ENCODE peak calls at places on chromosomes 2 and 18, in four cellular contexts. V, B, O and M are unnamed samples.

GRCh38 chr2:163266772-163267171 is 428.2 kb upstream of the KCNH7 start:
- DNase-seq in O (no peak), B (no peak), V (peak; percentile 48), M (peak; percentile 85)

GRCh38 chr2:10620481-10620880 is 69.3 kb downstream of the NOL10 start:
- DNase-seq in B (no peak), V (no peak), O (no peak), M (peak; percentile 16)

GRCh38 chr18:24935008-24935407 is 417.0 kb downstream of the ZNF521 start:
- DNase-seq in B (no peak), O (no peak), V (no peak), M (no peak)

GRCh38 chr2:37219046-37219445 is 12.3 kb downstream of the CEBPZ start:
- DNase-seq in O (no peak), B (no peak), V (peak; percentile 41), M (peak; percentile 86)

GRCh38 chr2:236742936-236743622 is 173.5 kb downstream of the ACKR3 start:
- DNase-seq in B (no peak), V (no peak), O (no peak), M (no peak)

GRCh38 chr2:146388757-146389156 is 1456.1 kb upstream of the ACVR2A start:
- DNase-seq in V (no peak), O (no peak), B (no peak), M (no peak)

GRCh38 chr18:62957885-62958472 is 242.6 kb downstream of the PHLPP1 start:
- DNase-seq in V (no peak), B (peak; percentile 30), O (peak; percentile 44), M (no peak)

GRCh38 chr2:206477296-206477695 is 34.0 kb downstream of the ADAM23 start:
- DNase-seq in B (no peak), V (peak; percentile 14), O (no peak), M (no peak)

GRCh38 chr2:49834433-49834832 is 680.1 kb upstream of the FSHR start:
- DNase-seq in O (no peak), B (no peak), V (no peak), M (no peak)

GRCh38 chr2:212548459-212548815 is 9.8 kb upstream of the ERBB4 start:
- DNase-seq in B (no peak), V (no peak), O (no peak), M (no peak)

GRCh38 chr2:60958361-60958760 is 59.2 kb upstream of the PEX13 start:
- DNase-seq in O (no peak), V (no peak), B (no peak), M (no peak)

GRCh38 chr2:202376460-202377307 is 557 bp downstream of the BMPR2 start:
- DNase-seq in B (peak; percentile 56), V (peak; percentile 33), O (peak; percentile 51), M (no peak)

GRCh38 chr2:202510911-202511310 is 123.9 kb upstream of the FAM117B start:
- DNase-seq in O (no peak), B (no peak), V (peak; percentile 26), M (no peak)

GRCh38 chr18:48519431-48520100 is 19.3 kb upstream of the CTIF start:
- DNase-seq in O (no peak), B (no peak), V (no peak), M (no peak)

GRCh38 chr2:3124921-3125760 is 252.5 kb downstream of the EIPR1 start:
- DNase-seq in O (no peak), V (no peak), B (no peak), M (no peak)

GRCh38 chr18:6747646-6748045 is 18.1 kb downstream of the ARHGAP28 start:
- DNase-seq in B (peak; percentile 33), V (peak; percentile 34), O (no peak), M (peak; percentile 80)

DNA sequence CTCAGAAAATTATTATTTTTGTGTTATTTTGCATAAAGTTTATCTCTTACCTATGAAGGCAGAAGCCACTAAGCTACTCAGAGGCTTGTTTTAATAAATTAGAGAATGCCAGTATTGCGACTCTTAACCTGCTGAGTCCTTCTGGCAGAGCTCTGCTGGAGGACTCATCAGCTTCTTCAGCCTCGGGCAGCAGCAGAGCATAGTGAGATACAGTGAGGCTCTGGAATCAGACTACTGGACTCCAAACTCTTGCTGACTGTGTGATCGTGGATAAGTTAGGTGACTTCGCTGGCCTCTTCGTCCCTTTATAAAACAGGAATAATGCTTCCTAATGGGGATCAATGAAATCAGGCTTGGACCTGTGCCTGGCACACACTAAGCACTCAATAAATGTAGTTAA is 1.7 kb downstream of the PTRHD1 start:
- DNase-seq in V (no peak), B (no peak), O (no peak), M (no peak)
- H3K27ac ChIP-seq in V (no peak overlapping the region), B (no peak overlapping the region), O (no peak overlapping the region), M (no peak overlapping the region)

GRCh38 chr2:6493669-6494068 is 372.0 kb downstream of the CMPK2 start:
- DNase-seq in B (no peak), V (no peak), O (no peak), M (no peak)
- H3K27ac ChIP-seq in B (no peak overlapping the region), V (no peak overlapping the region), O (no peak overlapping the region), M (no peak overlapping the region)

GRCh38 chr2:157082950-157083349 is 174.6 kb upstream of the GALNT5 start:
- DNase-seq in B (no peak), O (no peak), V (no peak), M (no peak)

GRCh38 chr2:157087373-157088005 is 170.0 kb upstream of the GALNT5 start:
- DNase-seq in O (no peak), B (no peak), V (no peak), M (no peak)
- H3K27ac ChIP-seq in O (no peak overlapping the region), B (no peak overlapping the region), V (no peak overlapping the region), M (no peak overlapping the region)

DNA sequence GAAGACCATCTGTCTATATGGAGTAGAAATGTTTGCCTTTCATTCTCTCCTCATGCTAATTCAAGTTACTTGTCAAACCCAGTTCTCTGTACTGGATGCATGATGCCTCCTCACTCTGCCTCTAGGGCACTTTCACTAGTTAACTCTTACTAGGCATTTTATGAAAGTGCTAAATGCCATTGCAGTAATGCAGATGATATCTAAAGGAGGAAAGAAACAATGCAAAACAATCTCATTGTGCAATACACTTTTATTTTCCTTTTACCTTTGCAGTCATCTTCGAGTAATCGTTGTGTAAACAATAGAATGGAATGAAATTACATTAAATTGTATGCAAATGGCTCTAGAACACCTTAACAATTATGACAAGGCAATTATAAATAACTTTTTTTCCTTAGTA is 293.6 kb downstream of the STK39 start:
- DNase-seq in V (no peak), O (no peak), B (no peak), M (peak; percentile 6)
- H3K27ac ChIP-seq in V (no peak overlapping the region), O (no peak overlapping the region), B (no peak overlapping the region), M (no peak overlapping the region)